ENCODE peak calls at places on chromosomes 2 and 18, in eight cellular contexts. T is nephron progenitor cell; X is stimulated activated CD4-positive, alpha-beta T cell treated with anti-CD3 and anti-CD28 coated beads, Interleukin-15, amount 100 ng/mL, for 24 hours; G is NCI-H2171; U is Caki2; M is GM23248; B is fibroblast of lung; Y is GM06990. J is an unnamed sample.

GRCh38 chr2:238135601-238136150 is 2.8 kb upstream of the KLHL30 start:
- DNase-seq in M (no peak), X (no peak), B (no peak), U (no peak), G (no peak), T (no peak), Y (no peak), J (no peak)

GRCh38 chr2:40020997-40021396 is 241.9 kb upstream of the THUMPD2 start:
- DNase-seq in T (no peak), U (no peak), M (no peak), X (no peak), B (no peak), Y (no peak), G (no peak), J (no peak)

GRCh38 chr2:48479923-48480322 is 50.0 kb upstream of the STON1 start:
- DNase-seq in B (peak), T (no peak), X (no peak), M (no peak), G (peak), Y (no peak), U (no peak), J (no peak)

GRCh38 chr18:23257686-23258565 is 122.6 kb downstream of the CABLES1 start:
- DNase-seq in T (no peak), U (no peak), B (peak), G (no peak), M (peak), X (no peak), Y (no peak), J (no peak)

GRCh38 chr2:171136024-171136423 is 24.7 kb downstream of the TLK1 start:
- DNase-seq in U (no peak), M (no peak), B (no peak), X (peak), T (no peak), G (no peak), Y (peak), J (no peak)

GRCh38 chr2:73933194-73933593 is 6.5 kb downstream of the DGUOK start:
- DNase-seq in Y (no peak), T (no peak), G (no peak), U (no peak), B (peak), M (peak), X (no peak), J (no peak)

GRCh38 chr18:12862467-12862866 is 21.6 kb downstream of the PTPN2 start:
- DNase-seq in T (no peak), X (no peak), U (peak), B (peak), G (no peak), Y (no peak), M (no peak), J (no peak)

GRCh38 chr2:172859821-172860707 is 124.4 kb downstream of the RAPGEF4 start:
- DNase-seq in G (no peak), U (no peak), B (peak), Y (no peak), M (no peak), X (no peak), T (no peak), J (no peak)

GRCh38 chr18:59273936-59274928 is 978 bp upstream of the RAX start:
- DNase-seq in G (no peak), X (no peak), M (no peak), B (no peak), U (no peak), Y (no peak), T (no peak), J (no peak)

GRCh38 chr2:212961255-212961654 is 190.2 kb downstream of the IKZF2 start:
- DNase-seq in U (no peak), G (no peak), M (no peak), X (no peak), Y (no peak), B (no peak), T (no peak), J (no peak)

GRCh38 chr18:32468147-32468845 is 2.4 kb downstream of the GAREM1 start:
- DNase-seq in B (peak), T (no peak), U (no peak), Y (no peak), X (no peak), G (no peak), M (no peak), J (no peak)

GRCh38 chr2:42182654-42183308 is 13.6 kb downstream of the EML4 start:
- DNase-seq in U (no peak), M (no peak), Y (no peak), B (no peak), T (no peak), G (no peak), X (no peak), J (no peak)

GRCh38 chr2:71938108-71938507 is 209.6 kb downstream of the CYP26B1 start:
- DNase-seq in X (no peak), T (no peak), B (no peak), U (no peak), G (no peak), Y (no peak), M (no peak), J (no peak)

GRCh38 chr18:49359732-49360444 is 100.6 kb downstream of the DYM start:
- DNase-seq in G (no peak), T (no peak), U (no peak), B (peak), Y (peak), M (peak), X (no peak), J (no peak)

GRCh38 chr2:167504061-167504460 is 615.8 kb downstream of the XIRP2 start:
- DNase-seq in X (no peak), M (no peak), G (no peak), Y (no peak), B (no peak), T (no peak), U (no peak), J (no peak)

GRCh38 chr2:74845217-74845751 is 11.4 kb downstream of the HK2 start:
- DNase-seq in G (no peak), Y (no peak), U (peak), B (peak), X (peak), M (peak), T (no peak), J (peak)

GRCh38 chr2:153393518-153393917 is 85.0 kb downstream of the RPRM start:
- DNase-seq in M (no peak), Y (no peak), X (no peak), T (no peak), B (no peak), G (no peak), U (no peak), J (no peak)

GRCh38 chr2:24885221-24886113 is 34.6 kb downstream of the ADCY3 start:
- DNase-seq in G (peak), T (no peak), X (no peak), U (no peak), B (no peak), M (no peak), Y (no peak), J (no peak)

GRCh38 chr2:119766944-119767343 is 7.2 kb downstream of the PTPN4 start:
- DNase-seq in M (no peak), Y (no peak), G (no peak), B (no peak), U (no peak), X (no peak), T (no peak), J (no peak)

GRCh38 chr2:146927080-146927714 is 917.6 kb upstream of the ACVR2A start:
- DNase-seq in Y (no peak), B (peak), U (peak), M (peak), T (peak), X (no peak), G (no peak), J (peak)

GRCh38 chr2:58137856-58138255 is 91.2 kb downstream of the VRK2 start:
- DNase-seq in M (no peak), U (no peak), B (peak), G (peak), X (no peak), T (no peak), Y (no peak), J (no peak)

GRCh38 chr2:228535396-228535795 is 353.9 kb upstream of the SPHKAP start:
- DNase-seq in G (no peak), B (peak), U (no peak), X (no peak), Y (no peak), T (no peak), M (no peak), J (no peak)